ENCODE peak calls at places on chromosomes 4 and X, in eight cellular contexts. One of them, this sample, is unnamed.

GRCh38 chrX:121135488-121136207 is 88.2 kb downstream of the GLUD2 start:
- DNase-seq in HEK293T: no peak
- DNase-seq in lung: no peak
- DNase-seq in GM19239: no peak
- DNase-seq in neural progenitor cell: no peak
- DNase-seq in stimulated activated CD4-positive, alpha-beta T cell treated with anti-CD3 and anti-CD28 coated beads, TNF-alpha, amount 100 ng/mL, for 48 hours: no peak
- DNase-seq in GM12864: no peak
- DNase-seq in GM13977: no peak
- DNase-seq in this sample: no peak

GRCh38 chrX:38221391-38221929 is 789 bp upstream of the SRPX start:
- DNase-seq in GM13977: no peak
- DNase-seq in stimulated activated CD4-positive, alpha-beta T cell treated with anti-CD3 and anti-CD28 coated beads, TNF-alpha, amount 100 ng/mL, for 48 hours: no peak
- DNase-seq in neural progenitor cell: no peak
- DNase-seq in lung: no peak
- DNase-seq in GM19239: no peak
- DNase-seq in GM12864: no peak
- DNase-seq in HEK293T: no peak
- DNase-seq in this sample: no peak

GRCh38 chrX:139224953-139225665 is 305.4 kb upstream of the F9 start:
- DNase-seq in GM13977: no peak
- DNase-seq in HEK293T: no peak
- DNase-seq in GM19239: no peak
- DNase-seq in lung: no peak
- DNase-seq in neural progenitor cell: peak; percentile 84
- DNase-seq in stimulated activated CD4-positive, alpha-beta T cell treated with anti-CD3 and anti-CD28 coated beads, TNF-alpha, amount 100 ng/mL, for 48 hours: no peak
- DNase-seq in GM12864: no peak
- DNase-seq in this sample: no peak

GRCh38 chr4:3368841-3369760 is 72.7 kb upstream of the HGFAC start:
- DNase-seq in neural progenitor cell: peak; percentile 40
- DNase-seq in lung: no peak
- DNase-seq in GM19239: no peak
- DNase-seq in stimulated activated CD4-positive, alpha-beta T cell treated with anti-CD3 and anti-CD28 coated beads, TNF-alpha, amount 100 ng/mL, for 48 hours: no peak
- DNase-seq in GM12864: no peak
- DNase-seq in GM13977: no peak
- DNase-seq in HEK293T: peak; percentile 6
- DNase-seq in this sample: no peak

GRCh38 chr4:37770016-37770415 is 56.5 kb upstream of the PGM2 start:
- DNase-seq in neural progenitor cell: no peak
- DNase-seq in GM13977: no peak
- DNase-seq in stimulated activated CD4-positive, alpha-beta T cell treated with anti-CD3 and anti-CD28 coated beads, TNF-alpha, amount 100 ng/mL, for 48 hours: no peak
- DNase-seq in HEK293T: no peak
- DNase-seq in lung: no peak
- DNase-seq in GM19239: no peak
- DNase-seq in GM12864: no peak
- DNase-seq in this sample: no peak

GRCh38 chr4:25448379-25449109 is 71.5 kb downstream of the ANAPC4 start:
- DNase-seq in neural progenitor cell: peak; percentile 13
- DNase-seq in HEK293T: no peak
- DNase-seq in GM19239: no peak
- DNase-seq in stimulated activated CD4-positive, alpha-beta T cell treated with anti-CD3 and anti-CD28 coated beads, TNF-alpha, amount 100 ng/mL, for 48 hours: no peak
- DNase-seq in GM12864: no peak
- DNase-seq in lung: no peak
- DNase-seq in GM13977: no peak
- DNase-seq in this sample: peak; percentile 64

GRCh38 chr4:91936301-91936700 is 367.5 kb upstream of the GRID2 start:
- DNase-seq in GM13977: no peak
- DNase-seq in GM12864: no peak
- DNase-seq in neural progenitor cell: no peak
- DNase-seq in stimulated activated CD4-positive, alpha-beta T cell treated with anti-CD3 and anti-CD28 coated beads, TNF-alpha, amount 100 ng/mL, for 48 hours: no peak
- DNase-seq in GM19239: no peak
- DNase-seq in lung: no peak
- DNase-seq in HEK293T: no peak
- DNase-seq in this sample: peak; percentile 87

GRCh38 chrX:51148848-51149247 is 183.8 kb upstream of the NUDT10 start:
- DNase-seq in stimulated activated CD4-positive, alpha-beta T cell treated with anti-CD3 and anti-CD28 coated beads, TNF-alpha, amount 100 ng/mL, for 48 hours: no peak
- DNase-seq in GM13977: no peak
- DNase-seq in GM19239: no peak
- DNase-seq in GM12864: no peak
- DNase-seq in HEK293T: peak; percentile 11
- DNase-seq in lung: no peak
- DNase-seq in neural progenitor cell: peak; percentile 59
- DNase-seq in this sample: peak; percentile 10

GRCh38 chr4:123200417-123200945 is 196.1 kb upstream of the SPRY1 start:
- DNase-seq in stimulated activated CD4-positive, alpha-beta T cell treated with anti-CD3 and anti-CD28 coated beads, TNF-alpha, amount 100 ng/mL, for 48 hours: no peak
- DNase-seq in HEK293T: no peak
- DNase-seq in GM12864: no peak
- DNase-seq in GM13977: no peak
- DNase-seq in neural progenitor cell: no peak
- DNase-seq in GM19239: no peak
- DNase-seq in lung: no peak
- DNase-seq in this sample: no peak

GRCh38 chrX:2708016-2708415 is 16.9 kb downstream of the CD99 start:
- DNase-seq in GM13977: no peak
- DNase-seq in neural progenitor cell: no peak
- DNase-seq in lung: no peak
- DNase-seq in GM19239: no peak
- DNase-seq in stimulated activated CD4-positive, alpha-beta T cell treated with anti-CD3 and anti-CD28 coated beads, TNF-alpha, amount 100 ng/mL, for 48 hours: no peak
- DNase-seq in HEK293T: no peak
- DNase-seq in GM12864: no peak
- DNase-seq in this sample: no peak

GRCh38 chrX:16970977-16971376 is 24.5 kb downstream of the REPS2 start:
- DNase-seq in GM19239: no peak
- DNase-seq in GM12864: no peak
- DNase-seq in GM13977: no peak
- DNase-seq in neural progenitor cell: no peak
- DNase-seq in lung: no peak
- DNase-seq in stimulated activated CD4-positive, alpha-beta T cell treated with anti-CD3 and anti-CD28 coated beads, TNF-alpha, amount 100 ng/mL, for 48 hours: no peak
- DNase-seq in HEK293T: no peak
- DNase-seq in this sample: no peak

GRCh38 chr4:144355809-144356757 is 215.6 kb upstream of the GYPA start:
- DNase-seq in HEK293T: peak; percentile 70
- DNase-seq in GM19239: peak; percentile 2
- DNase-seq in lung: no peak
- DNase-seq in GM13977: peak; percentile 17
- DNase-seq in neural progenitor cell: peak; percentile 88
- DNase-seq in stimulated activated CD4-positive, alpha-beta T cell treated with anti-CD3 and anti-CD28 coated beads, TNF-alpha, amount 100 ng/mL, for 48 hours: no peak
- DNase-seq in GM12864: peak; percentile 60
- DNase-seq in this sample: peak; percentile 59

GRCh38 chr4:97498875-97499274 is 644.4 kb downstream of the STPG2 start:
- DNase-seq in HEK293T: no peak
- DNase-seq in lung: no peak
- DNase-seq in GM13977: no peak
- DNase-seq in GM12864: no peak
- DNase-seq in neural progenitor cell: no peak
- DNase-seq in GM19239: no peak
- DNase-seq in stimulated activated CD4-positive, alpha-beta T cell treated with anti-CD3 and anti-CD28 coated beads, TNF-alpha, amount 100 ng/mL, for 48 hours: no peak
- DNase-seq in this sample: peak; percentile 39

GRCh38 chrX:97399400-97399799 is 515.7 kb downstream of the RPA4 start:
- DNase-seq in lung: no peak
- DNase-seq in neural progenitor cell: no peak
- DNase-seq in GM19239: no peak
- DNase-seq in GM13977: peak; percentile 17
- DNase-seq in stimulated activated CD4-positive, alpha-beta T cell treated with anti-CD3 and anti-CD28 coated beads, TNF-alpha, amount 100 ng/mL, for 48 hours: no peak
- DNase-seq in GM12864: peak; percentile 45
- DNase-seq in HEK293T: no peak
- DNase-seq in this sample: no peak

GRCh38 chr4:13933163-13933562 is 305.6 kb upstream of the BOD1L1 start:
- DNase-seq in HEK293T: no peak
- DNase-seq in GM13977: no peak
- DNase-seq in lung: no peak
- DNase-seq in neural progenitor cell: no peak
- DNase-seq in GM12864: no peak
- DNase-seq in GM19239: no peak
- DNase-seq in stimulated activated CD4-positive, alpha-beta T cell treated with anti-CD3 and anti-CD28 coated beads, TNF-alpha, amount 100 ng/mL, for 48 hours: no peak
- DNase-seq in this sample: peak; percentile 66

GRCh38 chr4:57344296-57344695 is 234.1 kb upstream of the IGFBP7 start:
- DNase-seq in neural progenitor cell: no peak
- DNase-seq in GM12864: no peak
- DNase-seq in GM13977: no peak
- DNase-seq in lung: no peak
- DNase-seq in HEK293T: no peak
- DNase-seq in stimulated activated CD4-positive, alpha-beta T cell treated with anti-CD3 and anti-CD28 coated beads, TNF-alpha, amount 100 ng/mL, for 48 hours: no peak
- DNase-seq in GM19239: no peak
- DNase-seq in this sample: no peak

GRCh38 chr4:113677333-113677732 is 84.2 kb downstream of the CAMK2D start:
- DNase-seq in neural progenitor cell: no peak
- DNase-seq in GM19239: no peak
- DNase-seq in stimulated activated CD4-positive, alpha-beta T cell treated with anti-CD3 and anti-CD28 coated beads, TNF-alpha, amount 100 ng/mL, for 48 hours: no peak
- DNase-seq in lung: no peak
- DNase-seq in GM12864: no peak
- DNase-seq in HEK293T: no peak
- DNase-seq in GM13977: no peak
- DNase-seq in this sample: no peak

GRCh38 chr4:182604953-182605352 is 312.2 kb downstream of the DCTD start:
- DNase-seq in neural progenitor cell: no peak
- DNase-seq in GM13977: no peak
- DNase-seq in GM19239: no peak
- DNase-seq in GM12864: no peak
- DNase-seq in stimulated activated CD4-positive, alpha-beta T cell treated with anti-CD3 and anti-CD28 coated beads, TNF-alpha, amount 100 ng/mL, for 48 hours: no peak
- DNase-seq in HEK293T: no peak
- DNase-seq in lung: no peak
- DNase-seq in this sample: no peak

GRCh38 chrX:41923925-41924693 is 755 bp upstream of the CASK start:
- DNase-seq in lung: no peak
- DNase-seq in GM12864: no peak
- DNase-seq in HEK293T: peak; percentile 26
- DNase-seq in GM19239: no peak
- DNase-seq in neural progenitor cell: peak; percentile 8
- DNase-seq in stimulated activated CD4-positive, alpha-beta T cell treated with anti-CD3 and anti-CD28 coated beads, TNF-alpha, amount 100 ng/mL, for 48 hours: no peak
- DNase-seq in GM13977: peak; percentile 30
- DNase-seq in this sample: peak; percentile 56

This sample was measured in cardiac muscle cell.